ENCODE peak calls at places on chromosomes 13 and 19, in nine cellular contexts. D is IMR-90, I is aorta, V is psoas muscle, R is cardiac fibroblast, W is fibroblast of pulmonary artery, J is gastrocnemius medialis, N is adrenal gland, H is upper lobe of left lung. K is an unnamed sample.

GRCh38 chr13:48730971-48731658 is 77.4 kb downstream of the CYSLTR2 start:
- DNase-seq in D (peak), I (no peak), V (no peak), R (peak), W (peak), J (no peak), N (no peak), H (no peak), K (no peak)

GRCh38 chr19:13585512-13585911 is 79.2 kb upstream of the CACNA1A start:
- DNase-seq in D (no peak), I (no peak), V (no peak), R (no peak), W (no peak), J (no peak), N (no peak), H (no peak), K (no peak)

GRCh38 chr13:48163066-48163465 is 68.2 kb upstream of the MED4 start:
- DNase-seq in D (no peak), I (no peak), V (no peak), R (peak), W (peak), J (no peak), N (no peak), H (no peak), K (no peak)

GRCh38 chr13:29428310-29428991 is 167.0 kb downstream of the SLC7A1 start:
- DNase-seq in D (no peak), I (peak), V (peak), R (no peak), W (no peak), J (no peak), N (no peak), H (no peak), K (no peak)

GRCh38 chr13:34076319-34076718 is 258.4 kb downstream of the RFC3 start:
- DNase-seq in D (no peak), I (no peak), V (no peak), R (no peak), W (no peak), J (no peak), N (no peak), H (no peak), K (no peak)

GRCh38 chr19:33303791-33304759 is 1.7 kb upstream of the CEBPA start:
- DNase-seq in D (no peak), I (no peak), V (peak), R (no peak), W (no peak), J (no peak), N (no peak), H (no peak), K (no peak)

GRCh38 chr19:38277549-38277948 is 13.2 kb downstream of the SPINT2 start:
- DNase-seq in D (peak), I (no peak), V (no peak), R (peak), W (peak), J (no peak), N (no peak), H (no peak), K (no peak)

GRCh38 chr19:4823577-4823976 is 7.9 kb downstream of the TICAM1 start:
- DNase-seq in D (no peak), I (no peak), V (no peak), R (no peak), W (no peak), J (no peak), N (no peak), H (no peak), K (no peak)

GRCh38 chr13:52852444-52852843 is 4.0 kb upstream of the PCDH8 start:
- DNase-seq in D (no peak), I (no peak), V (no peak), R (no peak), W (no peak), J (no peak), N (no peak), H (no peak), K (no peak)

GRCh38 chr13:52851153-52851962 is 2.9 kb upstream of the PCDH8 start:
- DNase-seq in D (no peak), I (peak), V (no peak), R (peak), W (peak), J (no peak), N (peak), H (peak), K (no peak)

GRCh38 chr13:52848455-52849190 is at the start of gene PCDH8:
- DNase-seq in D (no peak), I (peak), V (no peak), R (no peak), W (no peak), J (no peak), N (no peak), H (no peak), K (no peak)

GRCh38 chr13:52849727-52850395 is 1.4 kb upstream of the PCDH8 start:
- DNase-seq in D (no peak), I (no peak), V (no peak), R (no peak), W (no peak), J (no peak), N (no peak), H (no peak), K (no peak)

GRCh38 chr13:52850396-52851152 is 2.1 kb upstream of the PCDH8 start:
- DNase-seq in D (peak), I (peak), V (peak), R (peak), W (peak), J (peak), N (peak), H (peak), K (peak)
- H3K4me3 ChIP-seq in D (peak), I (peak), V (peak), R (peak), W (peak), J (peak), N (peak), H (peak), K (peak)

GRCh38 chr19:16372065-16372915 is 47.7 kb downstream of the KLF2 start:
- DNase-seq in D (no peak), I (peak), V (peak), R (no peak), W (no peak), J (no peak), N (no peak), H (no peak), K (no peak)
- H3K4me3 ChIP-seq in D (no peak), I (no peak), V (no peak), R (no peak), W (no peak), J (no peak), N (no peak), H (no peak), K (no peak)

DNA sequence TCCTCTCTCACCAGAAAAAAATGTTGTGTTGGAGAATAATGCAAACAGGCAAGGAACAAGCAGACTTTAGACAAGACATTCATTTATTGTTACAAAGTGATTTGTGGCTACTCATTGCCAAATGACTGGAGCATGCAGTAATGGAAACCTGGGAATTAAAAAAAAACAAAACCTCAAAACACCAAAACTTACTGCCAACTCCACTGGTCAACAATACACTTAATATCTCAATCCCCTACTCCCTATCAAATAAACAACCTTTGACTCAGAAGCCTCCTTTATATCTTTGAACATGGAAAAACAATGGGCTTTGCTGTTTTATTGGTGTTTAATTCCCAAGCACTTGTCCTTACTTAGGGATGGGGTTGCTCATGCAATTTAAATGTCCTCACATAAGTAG is 112.8 kb downstream of the POSTN start:
- DNase-seq in D (peak), I (no peak), V (no peak), R (peak), W (peak), J (no peak), N (no peak), H (no peak), K (no peak)
- H3K4me3 ChIP-seq in D (no peak), I (no peak), V (no peak), R (no peak), W (no peak), J (no peak), N (no peak), H (no peak), K (no peak)

DNA sequence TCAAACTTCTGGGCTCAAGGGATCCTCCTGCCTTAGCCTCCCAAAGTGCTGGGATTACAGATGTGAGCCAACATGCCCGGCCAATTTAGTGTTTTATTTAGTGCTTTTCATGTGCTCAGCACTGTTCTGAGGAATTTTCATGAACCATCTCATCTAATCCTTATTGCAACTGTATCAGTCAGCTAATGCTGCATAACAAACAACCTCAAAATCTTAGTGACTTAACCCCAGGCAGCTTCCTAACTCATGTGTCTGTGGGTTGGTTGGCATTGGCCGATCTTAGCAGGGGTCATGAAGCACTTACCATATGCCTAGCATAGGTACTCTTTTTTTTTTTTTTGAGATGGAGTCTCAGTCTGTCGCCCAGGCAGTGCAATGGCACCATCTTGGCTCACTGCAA is 6.2 kb upstream of the SDHAF1 start:
- DNase-seq in D (no peak), I (no peak), V (no peak), R (no peak), W (no peak), J (no peak), N (no peak), H (no peak), K (no peak)
- H3K4me3 ChIP-seq in D (no peak), I (no peak), V (no peak), R (no peak), W (no peak), J (no peak), N (no peak), H (no peak), K (no peak)

K was measured in tibial artery.